ENCODE peak calls at places on chromosomes 5 and 9, in four cellular contexts. I is HT-29, D is GM13976, B is AG10803. M is an unnamed sample.

GRCh38 chr5:163434410-163434866 is 3.0 kb upstream of the CCNG1 start:
- DNase-seq in I (no peak), B (no peak), D (no peak), M (no peak)

GRCh38 chr5:36270175-36270574 is 28.4 kb upstream of the NADK2 start:
- DNase-seq in B (no peak), I (no peak), D (no peak), M (no peak)

GRCh38 chr9:134066923-134067851 is 639 bp downstream of the BRD3 start:
- DNase-seq in B (peak), I (no peak), D (peak), M (peak)

GRCh38 chr5:142817961-142818431 is 47.8 kb downstream of the ARHGAP26 start:
- DNase-seq in I (peak), D (no peak), B (peak), M (no peak)

GRCh38 chr9:107751522-107752235 is 262.1 kb upstream of the KLF4 start:
- DNase-seq in D (peak), B (peak), I (peak), M (no peak)

GRCh38 chr9:78989031-78989658 is 582.6 kb upstream of the TLE4 start:
- DNase-seq in I (no peak), D (no peak), B (no peak), M (no peak)

GRCh38 chr5:14936588-14936987 is 65.0 kb upstream of the ANKH start:
- DNase-seq in D (no peak), B (no peak), I (no peak), M (no peak)

GRCh38 chr9:116072046-116072445 is 81.5 kb upstream of the PAPPA start:
- DNase-seq in I (no peak), D (no peak), B (no peak), M (no peak)

GRCh38 chr5:54362992-54363630 is 52.7 kb upstream of the ARL15 start:
- DNase-seq in I (no peak), B (peak), D (no peak), M (no peak)

GRCh38 chr5:173923236-173924104 is 35.3 kb downstream of the CPEB4 start:
- DNase-seq in B (peak), I (no peak), D (no peak), M (no peak)

GRCh38 chr5:154368041-154368800 is 77.6 kb upstream of the SAP30L start:
- DNase-seq in I (peak), D (no peak), B (peak), M (peak)

GRCh38 chr5:36418172-36418979 is 116.7 kb upstream of the RANBP3L start:
- DNase-seq in I (no peak), D (no peak), B (peak), M (no peak)

GRCh38 chr5:27396998-27397397 is 358.6 kb upstream of the CDH9 start:
- DNase-seq in B (no peak), D (no peak), I (no peak), M (no peak)

GRCh38 chr5:39063037-39063436 is 11.2 kb downstream of the RICTOR start:
- DNase-seq in B (peak), I (no peak), D (no peak), M (no peak)

GRCh38 chr9:92432350-92432749 is 8.1 kb upstream of the OMD start:
- DNase-seq in I (no peak), B (peak), D (no peak), M (no peak)

GRCh38 chr9:35609001-35609819 is 4.1 kb downstream of the TESK1 start:
- DNase-seq in D (no peak), I (no peak), B (no peak), M (peak)

GRCh38 chr9:105930007-105930627 is 235.8 kb downstream of the TMEM38B start:
- DNase-seq in B (no peak), I (no peak), D (no peak), M (no peak)

GRCh38 chr9:133437753-133438531 is 15.8 kb downstream of the ADAMTS13 start:
- DNase-seq in D (peak), I (peak), B (no peak), M (no peak)

GRCh38 chr5:7592910-7593309 is 197.0 kb downstream of the ADCY2 start:
- DNase-seq in B (peak), I (peak), D (no peak), M (no peak)

GRCh38 chr5:80915716-80916115 is 44.4 kb upstream of the RASGRF2 start:
- DNase-seq in I (no peak), B (no peak), D (no peak), M (no peak)

GRCh38 chr5:172770374-172770674 is 671 bp downstream of the DUSP1 start:
- DNase-seq in I (no peak), B (no peak), D (no peak), M (no peak)

GRCh38 chr5:2143646-2144386 is 261.1 kb upstream of the IRX4 start:
- DNase-seq in D (no peak), B (no peak), I (no peak), M (no peak)

GRCh38 chr9:4324513-4324912 is 24.6 kb upstream of the GLIS3 start:
- DNase-seq in D (no peak), B (peak), I (no peak), M (no peak)

GRCh38 chr9:17075146-17075757 is 59.6 kb upstream of the CNTLN start:
- DNase-seq in I (no peak), D (no peak), B (no peak), M (no peak)

GRCh38 chr9:72633966-72634365 is 112.6 kb downstream of the TMC1 start:
- DNase-seq in D (no peak), B (peak), I (peak), M (no peak)

GRCh38 chr5:75891020-75891419 is 173.8 kb upstream of the POC5 start:
- DNase-seq in B (no peak), D (no peak), I (no peak), M (no peak)

GRCh38 chr5:164680812-164681211 is 1175.4 kb downstream of the MAT2B start:
- DNase-seq in D (no peak), B (no peak), I (no peak), M (no peak)

GRCh38 chr5:21880164-21880563 is 973.0 kb downstream of the CDH12 start:
- DNase-seq in D (no peak), I (no peak), B (no peak), M (no peak)

GRCh38 chr9:110106698-110107097 is 101.3 kb downstream of the C9orf152 start:
- DNase-seq in I (no peak), B (no peak), D (no peak), M (no peak)

GRCh38 chr5:54792611-54793404 is 192.6 kb downstream of the ESM1 start:
- DNase-seq in D (no peak), B (peak), I (no peak), M (no peak)

GRCh38 chr9:107481035-107481434 is 8.5 kb downstream of the KLF4 start:
- DNase-seq in D (no peak), B (no peak), I (peak), M (no peak)

GRCh38 chr9:108323615-108324014 is 532.2 kb downstream of the ACTL7B start:
- DNase-seq in D (no peak), B (no peak), I (no peak), M (no peak)

GRCh38 chr9:133932176-133932575 is 59.9 kb downstream of the VAV2 start:
- DNase-seq in I (no peak), D (no peak), B (no peak), M (no peak)

GRCh38 chr9:69376651-69377050 is 51.6 kb downstream of the ENTREP1 start:
- DNase-seq in I (no peak), B (peak), D (no peak), M (no peak)

GRCh38 chr5:84255318-84255717 is 129.4 kb downstream of the EDIL3 start:
- DNase-seq in B (peak), D (no peak), I (peak), M (no peak)

GRCh38 chr5:124056326-124057160 is 544.6 kb downstream of the CSNK1G3 start:
- DNase-seq in D (no peak), B (no peak), I (peak), M (no peak)

GRCh38 chr9:112249277-112249676 is 74.2 kb upstream of the SUSD1 start:
- DNase-seq in D (peak), I (no peak), B (peak), M (no peak)

GRCh38 chr9:125506045-125506444 is 201.0 kb downstream of the MAPKAP1 start:
- DNase-seq in D (no peak), I (no peak), B (peak), M (peak)